ENCODE peak calls at places on chromosomes 7 and 10, in four cellular contexts. A, B, T and P are unnamed samples.

GRCh38 chr7:104929921-104930320 is 84.1 kb upstream of the KMT2E start:
- DNase-seq in A (no peak), B (no peak), T (no peak), P (no peak)

GRCh38 chr7:69403169-69403568 is 195.1 kb upstream of the AUTS2 start:
- DNase-seq in A (peak; percentile 72), B (peak; percentile 4), T (peak; percentile 75), P (no peak)

GRCh38 chr10:10141983-10142382 is 875.7 kb upstream of the CELF2 start:
- DNase-seq in A (no peak), B (no peak), T (no peak), P (no peak)

GRCh38 chr7:99126921-99127553 is 16.9 kb downstream of the SMURF1 start:
- DNase-seq in A (no peak), B (no peak), T (no peak), P (no peak)

GRCh38 chr7:113824117-113824823 is 94.5 kb downstream of the PPP1R3A start:
- DNase-seq in A (no peak), B (no peak), T (no peak), P (no peak)

GRCh38 chr10:103648231-103648950 is 154.9 kb downstream of the NEURL1 start:
- DNase-seq in A (no peak), B (peak; percentile 57), T (no peak), P (no peak)

GRCh38 chr10:96765406-96766240 is 45.3 kb upstream of the PIK3AP1 start:
- DNase-seq in A (peak; percentile 78), B (peak; percentile 57), T (peak; percentile 48), P (no peak)

GRCh38 chr10:102152545-102152890 is 329 bp downstream of the NOLC1 start:
- DNase-seq in A (no peak), B (peak; percentile 27), T (no peak), P (no peak)

GRCh38 chr7:150379590-150380379 is 655 bp downstream of the ZNF775 start:
- DNase-seq in A (peak; percentile 72), B (no peak), T (peak; percentile 65), P (no peak)

GRCh38 chr7:101362334-101363195 is at the start of gene COL26A1:
- DNase-seq in A (peak; percentile 92), B (peak; percentile 29), T (peak; percentile 96), P (peak; percentile 19)

GRCh38 chr10:123031124-123031523 is 22.3 kb downstream of the ACADSB start:
- DNase-seq in A (no peak), B (no peak), T (no peak), P (no peak)

GRCh38 chr10:11411926-11412545 is 199.4 kb downstream of the USP6NL start:
- DNase-seq in A (no peak), B (no peak), T (peak; percentile 69), P (no peak)

GRCh38 chr10:93559490-93559889 is 7.0 kb upstream of the FFAR4 start:
- DNase-seq in A (no peak), B (no peak), T (no peak), P (no peak)

GRCh38 chr10:17144757-17145156 is 15.1 kb upstream of the CUBN start:
- DNase-seq in A (no peak), B (no peak), T (no peak), P (no peak)

GRCh38 chr7:117061751-117062150 is 108.5 kb downstream of the ST7 start:
- DNase-seq in A (no peak), B (no peak), T (no peak), P (no peak)

GRCh38 chr7:27546610-27547009 is 116.1 kb downstream of the HIBADH start:
- DNase-seq in A (no peak), B (no peak), T (no peak), P (no peak)

GRCh38 chr7:139775829-139776266 is 1.9 kb downstream of the HIPK2 start:
- DNase-seq in A (peak; percentile 80), B (peak; percentile 92), T (peak; percentile 69), P (peak; percentile 74)

GRCh38 chr7:33849004-33849403 is 56.3 kb upstream of the BMPER start:
- DNase-seq in A (no peak), B (no peak), T (no peak), P (no peak)

GRCh38 chr7:107233174-107233573 is 64.4 kb downstream of the HBP1 start:
- DNase-seq in A (no peak), B (no peak), T (peak; percentile 37), P (no peak)

GRCh38 chr7:91636129-91636724 is 244.3 kb downstream of the MTERF1 start:
- DNase-seq in A (no peak), B (peak; percentile 48), T (peak; percentile 31), P (no peak)

GRCh38 chr10:96721207-96721572 is 876 bp upstream of the PIK3AP1 start:
- DNase-seq in A (peak; percentile 33), B (no peak), T (peak; percentile 79), P (no peak)

GRCh38 chr10:5655003-5655600 is 11.3 kb downstream of the ASB13 start:
- DNase-seq in A (no peak), B (no peak), T (no peak), P (no peak)

GRCh38 chr10:98446121-98446655 is 547 bp downstream of the HPS1 start:
- DNase-seq in A (peak; percentile 50), B (peak; percentile 34), T (no peak), P (peak; percentile 47)

GRCh38 chr7:47067215-47067614 is 514.7 kb downstream of the TNS3 start:
- DNase-seq in A (peak; percentile 43), B (no peak), T (no peak), P (no peak)

GRCh38 chr10:15053061-15053460 is 9.3 kb downstream of the OLAH start:
- DNase-seq in A (no peak), B (no peak), T (no peak), P (no peak)

GRCh38 chr7:49403844-49404243 is 369.6 kb upstream of the VWC2 start:
- DNase-seq in A (no peak), B (no peak), T (no peak), P (no peak)

GRCh38 chr7:126569402-126569801 is 683.3 kb downstream of the GRM8 start:
- DNase-seq in A (no peak), B (no peak), T (no peak), P (no peak)

GRCh38 chr7:38795596-38795995 is 113.4 kb downstream of the VPS41 start:
- DNase-seq in A (no peak), B (no peak), T (no peak), P (no peak)

GRCh38 chr7:146655928-146656797 is 539.6 kb downstream of the CNTNAP2 start:
- DNase-seq in A (no peak), B (no peak), T (no peak), P (no peak)

GRCh38 chr7:92412745-92413144 is 34.5 kb upstream of the GATAD1 start:
- DNase-seq in A (no peak), B (no peak), T (no peak), P (no peak)

GRCh38 chr7:131161103-131161502 is 166.6 kb upstream of the MKLN1 start:
- DNase-seq in A (no peak), B (no peak), T (no peak), P (no peak)

GRCh38 chr7:158495780-158496179 is 91.8 kb downstream of the PTPRN2 start:
- DNase-seq in A (peak; percentile 98), B (peak; percentile 9), T (peak; percentile 91), P (no peak)

GRCh38 chr10:4980793-4981192 is 17.6 kb downstream of the AKR1C1 start:
- DNase-seq in A (no peak), B (no peak), T (no peak), P (no peak)

GRCh38 chr10:65843203-65843602 is 1082.6 kb upstream of the LRRTM3 start:
- DNase-seq in A (no peak), B (no peak), T (no peak), P (no peak)

GRCh38 chr7:24894670-24895221 is 85.2 kb downstream of the OSBPL3 start:
- DNase-seq in A (peak; percentile 56), B (no peak), T (peak; percentile 82), P (no peak)

GRCh38 chr7:90401989-90402388 is 1.3 kb upstream of the CLDN12 start:
- DNase-seq in A (peak; percentile 71), B (peak; percentile 34), T (no peak), P (no peak)

GRCh38 chr10:34281661-34282060 is 533.4 kb downstream of the PARD3 start:
- DNase-seq in A (no peak), B (no peak), T (no peak), P (no peak)